ENCODE peak calls at places on chromosome 16, in seven cellular contexts. V, T, Q, O, C, J and S are unnamed samples. For H3K4me1, the result is how much of the 10 kb centered on the place peaks cover.

GRCh38 chr16:58125781-58126335 is 3.3 kb downstream of the CFAP20 start:
- DNase-seq in V (no peak), T (no peak), Q (no peak), O (no peak), C (no peak), J (no peak), S (no peak)

GRCh38 chr16:54930034-54930938 is at the start of gene IRX5:
- DNase-seq in V (peak), T (peak), Q (peak), O (peak), C (peak), J (peak), S (peak)

GRCh38 chr16:84131118-84131517 is 13.9 kb downstream of the HSDL1 start:
- DNase-seq in V (no peak), T (no peak), Q (no peak), O (no peak), C (no peak), J (no peak), S (no peak)

GRCh38 chr16:88074041-88074440 is 122.8 kb downstream of the BANP start:
- DNase-seq in V (no peak), T (no peak), Q (no peak), O (no peak), C (no peak), J (no peak), S (no peak)

GRCh38 chr16:67036323-67036741 is 7.4 kb downstream of the CBFB start:
- DNase-seq in V (no peak), T (no peak), Q (no peak), O (peak), C (no peak), J (no peak), S (no peak)

GRCh38 chr16:51524555-51525373 is 373.7 kb upstream of the SALL1 start:
- DNase-seq in V (peak), T (no peak), Q (no peak), O (no peak), C (no peak), J (no peak), S (no peak)

GRCh38 chr16:76963614-76964315 is 227.2 kb upstream of the MON1B start:
- DNase-seq in V (no peak), T (no peak), Q (no peak), O (no peak), C (no peak), J (no peak), S (no peak)

GRCh38 chr16:57610611-57611010 is 17.8 kb upstream of the ADGRG1 start:
- DNase-seq in V (no peak), T (no peak), Q (no peak), O (no peak), C (no peak), J (no peak), S (no peak)

GRCh38 chr16:6545329-6545728 is 787.3 kb upstream of the RBFOX1 start:
- DNase-seq in V (no peak), T (no peak), Q (no peak), O (no peak), C (no peak), J (no peak), S (no peak)

GRCh38 chr16:80366023-80366422 is 174.8 kb upstream of the DYNLRB2 start:
- DNase-seq in V (no peak), T (no peak), Q (no peak), O (no peak), C (no peak), J (no peak), S (no peak)

GRCh38 chr16:3095869-3096268 is 3.2 kb downstream of the ZSCAN10 start:
- DNase-seq in V (no peak), T (no peak), Q (no peak), O (no peak), C (no peak), J (peak), S (no peak)

GRCh38 chr16:66996324-66996982 is 8.1 kb downstream of the CES4A start:
- DNase-seq in V (peak), T (peak), Q (peak), O (peak), C (peak), J (no peak), S (peak)

GRCh38 chr16:56998861-56999260 is 9.5 kb downstream of the NLRC5 start:
- DNase-seq in V (no peak), T (no peak), Q (no peak), O (no peak), C (no peak), J (no peak), S (no peak)

GRCh38 chr16:84085774-84086173 is 31.0 kb downstream of the MBTPS1 start:
- DNase-seq in V (no peak), T (no peak), Q (no peak), O (no peak), C (no peak), J (no peak), S (no peak)

GRCh38 chr16:89113152-89113547 is 19.5 kb downstream of the ACSF3 start:
- DNase-seq in V (no peak), T (no peak), Q (no peak), O (no peak), C (no peak), J (no peak), S (no peak)

GRCh38 chr16:80788016-80788415 is 16.4 kb downstream of the CDYL2 start:
- DNase-seq in V (no peak), T (no peak), Q (no peak), O (no peak), C (no peak), J (no peak), S (no peak)

GRCh38 chr16:84327926-84328505 is 33.3 kb downstream of the WFDC1 start:
- DNase-seq in V (no peak), T (no peak), Q (no peak), O (no peak), C (no peak), J (no peak), S (no peak)

GRCh38 chr16:77531741-77532140 is 96.9 kb upstream of the ADAMTS18 start:
- DNase-seq in V (no peak), T (no peak), Q (no peak), O (no peak), C (no peak), J (no peak), S (no peak)

GRCh38 chr16:296276-296675 is 13.3 kb downstream of the PDIA2 start:
- DNase-seq in V (no peak), T (no peak), Q (no peak), O (no peak), C (no peak), J (no peak), S (no peak)

GRCh38 chr16:88464447-88465318 is 11.6 kb downstream of the ZFPM1 start:
- DNase-seq in V (no peak), T (no peak), Q (no peak), O (no peak), C (no peak), J (no peak), S (no peak)

GRCh38 chr16:28260193-28260592 is 32.1 kb upstream of the SBK1 start:
- DNase-seq in V (no peak), T (peak), Q (no peak), O (no peak), C (no peak), J (no peak), S (no peak)

GRCh38 chr16:9125658-9126492 is 34.4 kb downstream of the HAPSTR1 start:
- DNase-seq in V (no peak), T (no peak), Q (no peak), O (no peak), C (no peak), J (no peak), S (no peak)

GRCh38 chr16:51150894-51151320 is at the start of gene SALL1:
- DNase-seq in V (no peak), T (no peak), Q (no peak), O (no peak), C (no peak), J (no peak), S (peak)

GRCh38 chr16:81779540-81780320 is 639 bp downstream of the PLCG2 start:
- DNase-seq in V (peak), T (peak), Q (no peak), O (no peak), C (no peak), J (peak), S (no peak)

GRCh38 chr16:15644306-15644961 is 1.5 kb upstream of the MARF1 start:
- DNase-seq in V (no peak), T (no peak), Q (no peak), O (peak), C (no peak), J (no peak), S (no peak)

GRCh38 chr16:86798247-86799041 is 220.1 kb downstream of the FOXL1 start:
- DNase-seq in V (peak), T (no peak), Q (no peak), O (peak), C (no peak), J (no peak), S (no peak)

GRCh38 chr16:69595127-69596036 is 29.6 kb downstream of the NFAT5 start:
- DNase-seq in V (no peak), T (no peak), Q (no peak), O (no peak), C (no peak), J (peak), S (no peak)

GRCh38 chr16:89357055-89357454 is 133.3 kb downstream of the ANKRD11 start:
- DNase-seq in V (no peak), T (no peak), Q (no peak), O (no peak), C (no peak), J (peak), S (no peak)

GRCh38 chr16:69397821-69398521 is 12.2 kb upstream of the TERF2 start:
- DNase-seq in V (peak), T (peak), Q (peak), O (no peak), C (peak), J (no peak), S (peak)

GRCh38 chr16:19203374-19203966 is 35.4 kb downstream of the SYT17 start:
- DNase-seq in V (peak), T (no peak), Q (no peak), O (peak), C (no peak), J (no peak), S (no peak)

GRCh38 chr16:75491876-75492275 is 3.4 kb downstream of the CHST6 start:
- DNase-seq in V (no peak), T (no peak), Q (no peak), O (no peak), C (no peak), J (no peak), S (no peak)

GRCh38 chr16:9261376-9261775 is 169.9 kb downstream of the HAPSTR1 start:
- DNase-seq in V (no peak), T (no peak), Q (no peak), O (no peak), C (no peak), J (no peak), S (no peak)

GRCh38 chr16:2779151-2779920 is 2.3 kb upstream of the ELOB start:
- DNase-seq in V (no peak), T (no peak), Q (no peak), O (no peak), C (no peak), J (no peak), S (peak)

GRCh38 chr16:47713225-47713595 is 252.1 kb downstream of the PHKB start:
- DNase-seq in V (no peak), T (no peak), Q (no peak), O (no peak), C (no peak), J (no peak), S (no peak)

GRCh38 chr16:75139498-75139897 is 8.8 kb upstream of the ZFP1 start:
- DNase-seq in V (no peak), T (no peak), Q (no peak), O (no peak), C (no peak), J (no peak), S (no peak)

GRCh38 chr16:4402439-4403132 is 13.8 kb downstream of the CORO7 start:
- DNase-seq in V (peak), T (peak), Q (peak), O (peak), C (peak), J (peak), S (peak)

DNA sequence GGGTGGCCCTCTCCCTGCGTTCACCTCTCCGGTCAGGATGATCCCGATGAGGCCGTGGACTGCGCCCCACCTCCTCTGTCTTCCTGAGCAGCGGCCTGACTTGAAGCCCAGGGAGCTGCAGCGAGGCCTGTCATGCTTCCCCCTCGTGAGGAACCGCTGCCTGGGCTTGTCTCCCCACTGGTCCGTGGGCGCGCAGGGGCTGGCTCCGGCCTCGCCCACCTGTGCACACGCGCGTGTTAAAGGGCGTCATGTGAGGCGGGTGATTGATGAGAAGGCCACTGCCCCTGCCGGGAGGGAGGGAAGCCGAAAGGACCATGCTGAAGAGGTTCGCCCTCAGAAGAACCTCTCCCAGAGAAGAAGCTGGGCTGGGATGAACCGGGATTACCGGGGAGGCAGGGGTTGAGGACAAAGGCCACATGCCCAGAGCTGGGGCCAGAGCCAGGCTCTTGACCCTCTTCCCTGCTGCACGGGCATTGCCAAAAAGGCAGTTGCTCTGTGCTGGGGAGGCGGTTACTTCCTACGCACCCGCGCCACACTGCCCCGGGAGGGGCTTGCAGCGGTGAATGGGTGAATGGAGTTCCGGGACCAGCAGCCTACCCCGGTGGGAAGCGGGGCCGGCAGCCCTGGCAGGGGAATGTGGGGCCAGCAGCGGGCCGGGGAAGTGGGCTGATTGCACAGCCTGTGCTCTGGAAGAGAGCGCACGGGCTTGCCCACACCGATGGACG is 85.9 kb upstream of the GSE1 start:
- DNase-seq in V (no peak), T (no peak), Q (no peak), O (no peak), C (no peak), J (peak), S (no peak)
- TF ChIP-seq POLR2A in V (no peak), T (no peak), Q (no peak), O (no peak), C (no peak), J (no peak), S (no peak)

GRCh38 chr16:12091569-12092346 is 115.2 kb downstream of the SNX29 start:
- DNase-seq in V (no peak), T (no peak), Q (no peak), O (no peak), C (peak), J (no peak), S (no peak)
- H3K4me1 ChIP-seq in V (under half), T (half or more), Q (under half), O (under half), C (under half), J (under half), S (under half)

GRCh38 chr16:31010539-31010938 is at the start of gene STX1B:
- DNase-seq in V (no peak), T (no peak), Q (no peak), O (no peak), C (no peak), J (peak), S (peak)

GRCh38 chr16:31009120-31009519 is 1.3 kb downstream of the STX1B start:
- DNase-seq in V (no peak), T (no peak), Q (no peak), O (no peak), C (no peak), J (no peak), S (no peak)

GRCh38 chr16:31008154-31008950 is 2.1 kb downstream of the STX1B start:
- DNase-seq in V (no peak), T (no peak), Q (no peak), O (no peak), C (no peak), J (no peak), S (no peak)

GRCh38 chr16:31010943-31011342 is 505 bp upstream of the STX1B start:
- DNase-seq in V (no peak), T (no peak), Q (no peak), O (no peak), C (no peak), J (no peak), S (no peak)

DNA sequence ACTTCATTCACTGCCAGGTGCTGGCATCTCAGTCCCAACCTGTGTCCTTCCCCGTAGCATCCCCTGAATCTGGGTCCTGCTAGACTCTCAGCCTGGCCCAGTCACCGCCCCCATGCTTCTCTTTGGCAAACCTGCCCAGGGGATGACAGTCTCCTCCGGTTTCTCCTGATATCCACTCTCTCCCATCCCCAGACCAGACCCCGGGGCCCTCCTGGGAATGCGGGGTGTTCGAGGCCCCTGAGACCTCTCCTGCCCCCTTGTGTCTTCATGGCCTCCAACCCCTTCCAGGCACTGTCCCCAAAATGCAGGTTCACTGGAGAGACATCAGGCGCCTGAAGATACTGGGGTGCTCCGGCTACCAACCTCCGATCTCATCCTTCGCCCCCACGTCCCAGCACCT is 544 bp downstream of the STX1B start:
- DNase-seq in V (no peak), T (no peak), Q (no peak), O (no peak), C (no peak), J (no peak), S (no peak)
- H3K4me3 ChIP-seq in V (no peak), T (no peak), Q (no peak), O (peak), C (no peak), J (no peak), S (no peak)

DNA sequence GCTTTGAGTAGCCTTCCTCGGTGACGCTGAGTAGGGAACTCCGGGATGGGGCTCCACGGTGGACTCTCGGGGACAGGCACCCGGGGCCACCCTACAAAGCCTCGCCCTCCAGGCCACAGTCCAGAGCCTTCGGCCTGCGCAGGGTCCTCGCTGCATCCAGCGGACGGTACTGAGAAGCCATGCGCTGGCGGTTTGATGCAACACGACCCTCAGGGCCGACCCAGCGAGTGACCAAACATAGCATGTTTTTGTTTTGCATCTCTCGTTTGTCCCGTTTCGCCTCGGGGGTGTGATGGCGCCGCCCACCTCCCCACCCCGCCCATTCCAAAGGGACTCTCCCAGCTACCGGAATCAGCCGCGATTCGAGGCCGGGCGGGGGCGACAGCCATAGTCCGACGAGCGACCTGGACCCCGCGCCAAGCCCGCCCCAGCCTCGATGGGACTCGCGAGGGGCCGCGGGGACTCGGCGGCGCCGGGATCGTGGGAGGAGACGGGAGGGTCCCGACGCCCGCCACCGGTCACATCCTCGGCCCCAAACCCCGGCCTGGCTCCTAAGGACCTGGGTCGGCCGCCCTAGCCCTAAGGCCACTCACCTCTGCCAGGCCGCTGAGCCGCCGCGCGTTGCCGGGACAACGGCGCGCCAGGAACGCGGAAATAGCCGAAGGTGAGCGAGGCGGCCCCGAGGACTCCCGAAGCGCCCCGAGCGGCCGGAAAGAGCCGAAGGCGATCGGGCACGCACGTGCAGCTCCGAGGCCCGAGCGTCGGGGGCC is 1.6 kb downstream of the IFT140 start:
- DNase-seq in V (peak), T (peak), Q (peak), O (peak), C (peak), J (peak), S (peak)
- TF ChIP-seq POLR2A in V (no peak), T (peak), Q (peak), O (no peak), C (no peak), J (peak), S (no peak)